ENCODE peak calls at places on chromosomes 13 and 19, in seven cellular contexts. U is pancreas, A is amygdala, E is NCI-H1930, S is fibroblast of pulmonary artery, V is NCI-H748 treated with DMSO at 0.1 percent for 48 hours, I is A549. Y is an unnamed sample.

GRCh38 chr19:35545855-35546381 is 492 bp downstream of the TMEM147 start:
- DNase-seq in V (no peak), U (no peak), I (peak; percentile 94), A (no peak), E (no peak), S (no peak), Y (peak; percentile 84)

GRCh38 chr19:17292301-17293074 is 10.7 kb downstream of the ABHD8 start:
- DNase-seq in S (peak; percentile 90), E (no peak), A (no peak), V (no peak), U (peak; percentile 36), I (peak; percentile 92), Y (peak; percentile 90)

GRCh38 chr13:27599845-27600553 is 20.3 kb downstream of the LNX2 start:
- DNase-seq in S (peak; percentile 80), V (no peak), U (no peak), E (no peak), I (no peak), A (no peak), Y (no peak)

GRCh38 chr13:20197361-20197834 is 4.7 kb upstream of the GJB2 start:
- DNase-seq in I (peak; percentile 31), A (no peak), V (peak; percentile 85), E (peak; percentile 31), S (peak; percentile 63), U (no peak), Y (no peak)

GRCh38 chr19:45822716-45823115 is 7.6 kb upstream of the RSPH6A start:
- DNase-seq in A (no peak), E (no peak), V (no peak), I (no peak), U (no peak), S (no peak), Y (no peak)

GRCh38 chr13:97125051-97125809 is 96.9 kb upstream of the MBNL2 start:
- DNase-seq in S (peak; percentile 70), V (peak; percentile 37), A (no peak), U (peak; percentile 24), E (no peak), I (no peak), Y (no peak)

GRCh38 chr19:12720296-12720695 is 3.4 kb downstream of the TNPO2 start:
- DNase-seq in V (no peak), I (no peak), U (no peak), E (no peak), S (no peak), A (no peak), Y (no peak)

GRCh38 chr19:40141546-40141945 is 49.7 kb upstream of the MAP3K10 start:
- DNase-seq in U (no peak), I (no peak), A (no peak), S (peak; percentile 23), V (no peak), E (no peak), Y (no peak)

GRCh38 chr13:39058040-39058439 is 19.8 kb downstream of the NHLRC3 start:
- DNase-seq in I (no peak), A (no peak), U (no peak), V (no peak), S (no peak), E (no peak), Y (no peak)